ENCODE peak calls at places on chromosomes 1 and 21, in four cellular contexts. One of them, this sample, is unnamed.

GRCh38 chr1:228093050-228093906 is 9.8 kb downstream of the C1orf35 start:
- DNase-seq in NAMALWA: no peak
- DNase-seq in ecto neural progenitor cell: no peak
- DNase-seq in lower lobe of right lung: no peak
- DNase-seq in this sample: peak

GRCh38 chr1:27891196-27891889 is 19.0 kb downstream of the THEMIS2 start:
- DNase-seq in NAMALWA: peak
- DNase-seq in lower lobe of right lung: no peak
- DNase-seq in ecto neural progenitor cell: no peak
- DNase-seq in this sample: no peak

GRCh38 chr1:15468145-15468544 is 7.8 kb upstream of the CELA2B start:
- DNase-seq in ecto neural progenitor cell: no peak
- DNase-seq in NAMALWA: no peak
- DNase-seq in lower lobe of right lung: no peak
- DNase-seq in this sample: no peak

GRCh38 chr1:6419803-6420593 is at the start of gene HES2:
- DNase-seq in ecto neural progenitor cell: peak
- DNase-seq in lower lobe of right lung: no peak
- DNase-seq in NAMALWA: no peak
- DNase-seq in this sample: no peak

GRCh38 chr1:189904509-189904908 is 573.2 kb downstream of the BRINP3 start:
- DNase-seq in NAMALWA: no peak
- DNase-seq in lower lobe of right lung: no peak
- DNase-seq in ecto neural progenitor cell: no peak
- DNase-seq in this sample: no peak

GRCh38 chr21:42552407-42553336 is 39.0 kb downstream of the SLC37A1 start:
- DNase-seq in NAMALWA: no peak
- DNase-seq in lower lobe of right lung: peak
- DNase-seq in ecto neural progenitor cell: no peak
- DNase-seq in this sample: no peak

GRCh38 chr1:178739285-178740045 is 14.4 kb downstream of the RALGPS2 start:
- DNase-seq in lower lobe of right lung: no peak
- DNase-seq in NAMALWA: no peak
- DNase-seq in ecto neural progenitor cell: no peak
- DNase-seq in this sample: no peak

GRCh38 chr1:201877877-201878339 is 10.8 kb upstream of the SHISA4 start:
- DNase-seq in ecto neural progenitor cell: no peak
- DNase-seq in lower lobe of right lung: no peak
- DNase-seq in NAMALWA: peak
- DNase-seq in this sample: peak

GRCh38 chr1:198681247-198681646 is 42.4 kb downstream of the PTPRC start:
- DNase-seq in lower lobe of right lung: no peak
- DNase-seq in ecto neural progenitor cell: no peak
- DNase-seq in NAMALWA: peak
- DNase-seq in this sample: no peak

GRCh38 chr1:31549807-31550620 is 26.3 kb upstream of the TINAGL1 start:
- DNase-seq in ecto neural progenitor cell: no peak
- DNase-seq in NAMALWA: peak
- DNase-seq in lower lobe of right lung: no peak
- DNase-seq in this sample: no peak

GRCh38 chr1:24739241-24739640 is 6.0 kb upstream of the CLIC4 start:
- DNase-seq in lower lobe of right lung: peak
- DNase-seq in NAMALWA: no peak
- DNase-seq in ecto neural progenitor cell: no peak
- DNase-seq in this sample: no peak

GRCh38 chr1:9875636-9876000 is 34.5 kb downstream of the CTNNBIP1 start:
- DNase-seq in ecto neural progenitor cell: no peak
- DNase-seq in lower lobe of right lung: no peak
- DNase-seq in NAMALWA: no peak
- DNase-seq in this sample: no peak

This sample was measured in ureter.